ENCODE peak calls at places on chromosomes 16 and 17, in four cellular contexts. Q, Y, C and D are unnamed samples. For H3K4me1, the result is how much of the 10 kb centered on the place peaks cover.

GRCh38 chr16:88758227-88758943 is 26.6 kb downstream of the PIEZO1 start:
- DNase-seq in Q (no peak), Y (no peak), C (no peak), D (peak)

GRCh38 chr16:58832496-58832895 is 98.4 kb upstream of the GOT2 start:
- DNase-seq in Q (no peak), Y (no peak), C (no peak), D (no peak)

GRCh38 chr17:57561072-57561861 is 183.8 kb downstream of the CCDC182 start:
- DNase-seq in Q (no peak), Y (no peak), C (peak), D (no peak)

GRCh38 chr17:66549731-66550207 is 247.4 kb downstream of the PRKCA start:
- DNase-seq in Q (no peak), Y (no peak), C (no peak), D (peak)

GRCh38 chr17:3911271-3912053 is 4.8 kb downstream of the P2RX1 start:
- DNase-seq in Q (no peak), Y (no peak), C (no peak), D (no peak)

GRCh38 chr17:13352747-13353415 is 248.8 kb downstream of the HS3ST3A1 start:
- DNase-seq in Q (no peak), Y (no peak), C (no peak), D (no peak)

GRCh38 chr17:57356722-57357391 is 100.5 kb downstream of the MSI2 start:
- DNase-seq in Q (no peak), Y (no peak), C (no peak), D (no peak)

GRCh38 chr16:53415504-53415903 is 18.8 kb upstream of the RBL2 start:
- DNase-seq in Q (no peak), Y (no peak), C (peak), D (no peak)

GRCh38 chr17:4004517-4005295 is 40.5 kb upstream of the ATP2A3 start:
- DNase-seq in Q (peak), Y (peak), C (peak), D (peak)

GRCh38 chr17:71649986-71650385 is 470.8 kb upstream of the SOX9 start:
- DNase-seq in Q (no peak), Y (no peak), C (no peak), D (no peak)

GRCh38 chr16:35516551-35516950 is 2057.1 kb downstream of the TP53TG3F start:
- DNase-seq in Q (no peak), Y (no peak), C (no peak), D (no peak)

DNA sequence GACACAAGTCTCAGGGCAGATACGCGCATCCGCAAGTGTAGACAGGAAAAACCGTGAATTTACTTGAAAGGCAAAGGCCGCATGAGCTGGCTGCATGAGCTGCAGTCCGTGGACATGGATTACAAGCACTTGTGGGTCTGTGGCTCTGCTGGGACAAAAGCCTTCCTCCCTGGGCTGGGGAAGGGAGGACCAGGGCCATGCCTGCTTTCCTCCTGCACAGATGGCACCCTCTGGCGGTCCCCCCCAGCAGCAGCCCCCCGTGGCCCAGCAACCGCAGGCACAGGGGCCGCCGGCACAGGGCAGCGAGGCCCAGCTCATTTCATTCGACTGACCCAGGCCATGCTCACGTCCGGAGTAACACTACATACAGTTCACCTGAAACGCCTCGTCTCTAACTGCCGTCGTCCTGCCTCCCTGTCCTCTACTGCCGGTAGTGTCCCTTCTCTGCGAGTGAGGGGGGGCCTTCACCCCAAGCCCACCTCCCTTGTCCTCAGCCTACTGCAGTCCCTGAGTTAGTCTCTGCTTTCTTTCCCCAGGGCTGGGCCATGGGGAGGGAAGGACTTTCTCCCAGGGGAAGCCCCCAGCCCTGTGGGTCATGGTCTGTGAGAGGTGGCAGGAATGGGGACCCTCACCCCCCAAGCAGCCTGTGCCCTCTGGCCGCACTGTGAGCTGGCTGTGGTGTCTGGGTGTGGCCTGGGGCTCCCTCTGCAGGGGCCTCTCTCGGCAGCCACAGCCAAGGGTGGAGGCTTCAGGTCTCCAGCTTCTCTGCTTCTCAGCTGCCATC is 1.7 kb upstream of the MRPL12 start:
- DNase-seq in Q (no peak), Y (no peak), C (peak), D (peak)
- H3K4me3 ChIP-seq in Q (peak), Y (peak), C (peak), D (peak)

GRCh38 chr17:64984181-64984580 is 64.9 kb upstream of the LRRC37A3 start:
- DNase-seq in Q (no peak), Y (no peak), C (no peak), D (no peak)
- H3K4me1 ChIP-seq in Q (under half), Y (under half), C (under half), D (under half)

GRCh38 chr16:15810949-15811348 is 45.9 kb downstream of the MYH11 start:
- DNase-seq in Q (no peak), Y (no peak), C (no peak), D (no peak)

GRCh38 chr16:15808071-15808470 is 48.8 kb downstream of the MYH11 start:
- DNase-seq in Q (no peak), Y (no peak), C (no peak), D (no peak)

GRCh38 chr16:15811416-15811777 is 45.4 kb downstream of the MYH11 start:
- DNase-seq in Q (no peak), Y (no peak), C (no peak), D (no peak)

GRCh38 chr16:15810411-15810810 is 46.4 kb downstream of the MYH11 start:
- DNase-seq in Q (no peak), Y (no peak), C (no peak), D (peak)

GRCh38 chr16:15807603-15808009 is 49.2 kb downstream of the MYH11 start:
- DNase-seq in Q (no peak), Y (no peak), C (no peak), D (peak)
- H3K4me3 ChIP-seq in Q (no peak), Y (no peak), C (no peak), D (no peak)

GRCh38 chr17:79023886-79024771 is at the start of gene C1QTNF1:
- DNase-seq in Q (peak), Y (peak), C (peak), D (peak)

GRCh38 chr17:79023180-79023705 is 726 bp upstream of the C1QTNF1 start:
- DNase-seq in Q (no peak), Y (peak), C (no peak), D (peak)

GRCh38 chr17:79026345-79027273 is 2.6 kb downstream of the C1QTNF1 start:
- DNase-seq in Q (peak), Y (peak), C (peak), D (peak)

GRCh38 chr17:79027274-79027924 is 3.4 kb downstream of the C1QTNF1 start:
- DNase-seq in Q (no peak), Y (peak), C (peak), D (peak)

GRCh38 chr17:79024901-79025737 is 1.1 kb downstream of the C1QTNF1 start:
- DNase-seq in Q (peak), Y (peak), C (no peak), D (peak)
- H3K4me1 ChIP-seq in Q (half or more), Y (half or more), C (half or more), D (under half)